ENCODE peak calls at places on chromosomes 12 and 14, in four cellular contexts. E is gastrocnemius medialis; Y is cardiac muscle cell; X is CD4-positive, alpha-beta T cell. S is an unnamed sample.

GRCh38 chr14:54564071-54564798 is 2.7 kb upstream of the SAMD4A start:
- DNase-seq in X (no peak), Y (peak), E (no peak), S (no peak)

GRCh38 chr14:97408937-97409860 is 612.0 kb downstream of the VRK1 start:
- DNase-seq in E (no peak), X (no peak), Y (no peak), S (no peak)

GRCh38 chr12:116236148-116236731 is 41.3 kb downstream of the MED13L start:
- DNase-seq in X (peak), E (peak), Y (peak), S (no peak)

GRCh38 chr12:50606675-50607379 is 102.0 kb downstream of the DIP2B start:
- DNase-seq in Y (no peak), E (no peak), X (no peak), S (no peak)

GRCh38 chr12:105317453-105317852 is 13.0 kb upstream of the C12orf75 start:
- DNase-seq in X (no peak), E (no peak), Y (no peak), S (no peak)

GRCh38 chr12:110661337-110661972 is 27.5 kb downstream of the HVCN1 start:
- DNase-seq in E (peak), X (no peak), Y (no peak), S (no peak)

GRCh38 chr12:114747156-114747555 is 63.2 kb upstream of the TBX3 start:
- DNase-seq in X (no peak), Y (no peak), E (no peak), S (no peak)

GRCh38 chr12:58671196-58671595 is 249.1 kb downstream of the LRIG3 start:
- DNase-seq in E (no peak), Y (no peak), X (no peak), S (no peak)

GRCh38 chr12:106954462-106955376 is 988 bp upstream of the TMEM263 start:
- DNase-seq in Y (peak), E (peak), X (no peak), S (no peak)

GRCh38 chr12:78028426-78028825 is 197.7 kb downstream of the NAV3 start:
- DNase-seq in X (no peak), Y (no peak), E (no peak), S (no peak)

GRCh38 chr14:50351016-50351415 is 38.9 kb downstream of the DMAC2L start:
- DNase-seq in Y (no peak), E (no peak), X (no peak), S (no peak)

GRCh38 chr12:125055591-125055990 is 9.6 kb upstream of the AACS start:
- DNase-seq in Y (no peak), X (no peak), E (no peak), S (no peak)

GRCh38 chr12:28933864-28934527 is 215.1 kb upstream of the FAR2 start:
- DNase-seq in E (no peak), Y (no peak), X (no peak), S (no peak)

GRCh38 chr12:76024942-76025600 is 6.5 kb downstream of the PHLDA1 start:
- DNase-seq in Y (peak), E (no peak), X (no peak), S (no peak)
- H3K27ac ChIP-seq in Y (no peak), E (no peak), X (no peak), S (no peak)

GRCh38 chr12:49133014-49133413 is 1.8 kb upstream of the TUBA1B start:
- DNase-seq in X (no peak), E (no peak), Y (no peak), S (no peak)

GRCh38 chr12:49133590-49133989 is 2.4 kb upstream of the TUBA1B start:
- DNase-seq in X (no peak), Y (no peak), E (no peak), S (no peak)

GRCh38 chr12:49131051-49131972 is at the start of gene TUBA1B:
- DNase-seq in X (peak), Y (peak), E (peak), S (peak)

GRCh38 chr12:49130151-49131050 is 794 bp downstream of the TUBA1B start:
- DNase-seq in E (peak), Y (peak), X (peak), S (peak)

DNA sequence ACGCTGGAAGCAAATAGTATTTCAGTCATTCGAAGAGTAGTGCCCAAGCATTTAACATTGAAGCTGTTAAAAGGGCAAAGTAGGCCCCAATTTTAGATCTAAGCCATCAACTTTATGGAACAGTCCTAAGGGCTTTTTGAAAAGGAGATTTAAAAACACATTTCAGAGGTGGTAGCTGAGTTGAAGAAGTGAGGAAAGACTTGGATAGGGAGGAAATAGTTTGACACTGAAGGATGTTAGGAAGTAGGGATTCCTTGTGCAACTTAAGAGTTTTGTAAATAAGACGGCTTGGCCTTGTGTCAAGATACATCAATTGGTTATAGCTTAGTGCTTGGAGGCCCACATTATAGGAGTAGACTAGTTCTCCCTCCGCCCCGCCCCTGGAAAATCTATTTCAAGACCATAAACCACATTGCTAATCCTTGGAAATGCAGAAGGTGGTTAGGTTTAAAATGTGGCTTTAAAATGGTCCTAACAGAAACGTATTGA is 822 bp upstream of the TUBA1B start:
- DNase-seq in X (no peak), Y (peak), E (no peak), S (no peak)
- H3K27ac ChIP-seq in X (peak), Y (peak), E (peak), S (peak)

DNA sequence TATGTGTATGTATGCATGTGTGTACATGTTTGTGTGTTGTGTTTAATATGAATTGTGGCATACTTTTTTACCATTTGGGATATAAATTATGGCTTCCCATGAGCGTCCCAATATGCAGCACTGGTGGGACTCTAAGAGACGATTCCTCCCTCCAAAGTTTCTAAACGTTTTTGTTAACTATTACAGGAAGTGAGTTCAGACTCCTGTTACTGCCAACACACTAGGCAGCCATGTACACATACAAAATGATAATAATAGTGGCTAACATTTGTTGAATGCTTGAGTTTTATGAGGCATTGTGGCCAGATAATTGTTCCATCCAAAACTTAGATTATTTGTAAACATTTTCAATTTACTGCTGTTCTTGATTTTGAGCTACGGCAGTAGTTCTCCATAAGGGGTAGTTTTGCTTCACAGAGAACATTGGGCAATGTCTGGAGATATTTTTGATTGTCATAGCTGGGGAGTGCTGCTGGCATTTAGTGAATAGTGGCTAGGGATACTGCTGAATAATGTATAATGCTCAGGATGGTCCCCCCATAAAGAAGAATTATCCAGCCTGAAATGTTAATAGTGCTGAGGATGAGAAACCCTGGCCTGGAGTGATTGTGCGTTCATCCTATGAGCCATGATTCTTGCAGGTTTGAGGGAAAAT is 45.1 kb downstream of the ARID2 start:
- DNase-seq in Y (no peak), E (no peak), X (no peak), S (no peak)
- H3K27ac ChIP-seq in Y (peak), E (peak), X (no peak), S (no peak)

GRCh38 chr12:6084969-6085450 is 39.5 kb downstream of the VWF start:
- DNase-seq in X (no peak), Y (no peak), E (no peak), S (no peak)
- H3K27ac ChIP-seq in X (no peak), Y (peak), E (peak), S (peak)

GRCh38 chr12:119674560-119674959 is 6.6 kb downstream of the PRKAB1 start:
- DNase-seq in E (no peak), Y (no peak), X (no peak), S (no peak)
- H3K27ac ChIP-seq in E (no peak), Y (no peak), X (no peak), S (peak)

GRCh38 chr12:27336254-27336653 is 3.6 kb downstream of the BMAL2 start:
- DNase-seq in X (no peak), E (no peak), Y (no peak), S (no peak)

GRCh38 chr12:27337376-27337775 is 4.7 kb downstream of the BMAL2 start:
- DNase-seq in Y (no peak), E (no peak), X (no peak), S (no peak)

GRCh38 chr12:27334721-27335082 is 2.1 kb downstream of the BMAL2 start:
- DNase-seq in Y (no peak), E (no peak), X (no peak), S (no peak)

GRCh38 chr12:27334052-27334720 is 1.6 kb downstream of the BMAL2 start:
- DNase-seq in X (no peak), E (no peak), Y (no peak), S (no peak)

GRCh38 chr12:27335364-27336145 is 2.9 kb downstream of the BMAL2 start:
- DNase-seq in E (no peak), Y (no peak), X (no peak), S (no peak)
- H3K27ac ChIP-seq in E (no peak), Y (no peak), X (no peak), S (no peak)

DNA sequence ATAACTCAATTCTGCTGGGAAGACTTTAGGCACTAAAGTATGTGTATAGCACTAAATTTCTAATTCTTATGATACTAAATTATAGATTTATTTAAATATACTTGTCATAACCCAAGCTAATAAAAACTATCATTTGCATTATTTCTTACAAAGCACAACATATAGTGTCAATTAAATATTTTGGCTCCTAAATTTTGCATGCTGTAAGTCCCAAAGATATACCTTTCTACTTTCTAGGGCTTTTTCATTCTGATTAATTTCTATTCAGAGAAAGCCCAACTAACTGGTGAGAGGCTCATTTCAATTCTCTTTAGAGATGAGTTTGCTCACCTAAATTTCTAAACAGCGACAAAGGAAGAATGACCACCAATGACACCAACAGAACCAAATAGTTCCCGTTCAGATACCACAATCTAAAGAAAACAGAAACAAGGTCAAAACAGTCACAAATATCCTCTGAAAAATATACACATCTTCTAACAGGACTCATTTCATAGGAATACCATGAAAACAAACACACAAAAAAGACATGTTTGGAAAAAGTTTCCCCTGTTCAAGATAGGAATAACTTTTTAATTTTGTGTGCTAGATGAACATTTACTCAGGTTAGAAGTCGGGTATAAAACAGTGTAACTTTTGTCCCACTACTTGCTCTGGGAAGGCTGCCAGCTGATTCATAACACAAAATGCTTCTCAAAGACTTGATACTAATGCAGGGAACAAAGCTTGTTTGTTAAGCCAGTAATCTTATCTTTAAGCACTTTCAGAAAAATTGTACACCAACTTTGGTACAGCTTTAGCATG is 7.6 kb downstream of the SLC38A2 start:
- DNase-seq in E (peak), X (no peak), Y (peak), S (no peak)
- H3K27ac ChIP-seq in E (peak), X (no peak), Y (peak), S (no peak)

S was measured in caudate nucleus.